ENCODE peak calls at places on chromosome 1, in six cellular contexts. One of them, this sample, is unnamed.

GRCh38 chr1:47915677-47916353 is 81.4 kb downstream of the TRABD2B start:
- DNase-seq in GF-D8: no peak
- DNase-seq in activated T-cell treated with anti-CD3 and anti-CD28 coated beads, Interleukin-2, amount 50 U/mL, for 1 hour: no peak
- DNase-seq in Caki2: no peak
- DNase-seq in NCI-H1105 treated with DMSO at 0.1 percent for 48 hours: no peak
- DNase-seq in AG08396: no peak
- DNase-seq in this sample: no peak

GRCh38 chr1:179310271-179310670 is 16.7 kb downstream of the SOAT1 start:
- DNase-seq in GF-D8: no peak
- DNase-seq in activated T-cell treated with anti-CD3 and anti-CD28 coated beads, Interleukin-2, amount 50 U/mL, for 1 hour: no peak
- DNase-seq in Caki2: no peak
- DNase-seq in NCI-H1105 treated with DMSO at 0.1 percent for 48 hours: no peak
- DNase-seq in AG08396: no peak
- DNase-seq in this sample: no peak

GRCh38 chr1:199688133-199688676 is 339.3 kb upstream of the NR5A2 start:
- DNase-seq in GF-D8: no peak
- DNase-seq in activated T-cell treated with anti-CD3 and anti-CD28 coated beads, Interleukin-2, amount 50 U/mL, for 1 hour: no peak
- DNase-seq in Caki2: no peak
- DNase-seq in NCI-H1105 treated with DMSO at 0.1 percent for 48 hours: no peak
- DNase-seq in AG08396: no peak
- DNase-seq in this sample: no peak

GRCh38 chr1:119549719-119550141 is 42.7 kb downstream of the HSD3B1 start:
- DNase-seq in GF-D8: no peak
- DNase-seq in activated T-cell treated with anti-CD3 and anti-CD28 coated beads, Interleukin-2, amount 50 U/mL, for 1 hour: no peak
- DNase-seq in Caki2: peak
- DNase-seq in NCI-H1105 treated with DMSO at 0.1 percent for 48 hours: peak
- DNase-seq in AG08396: peak
- DNase-seq in this sample: no peak

GRCh38 chr1:220950576-220950975 is 71.3 kb downstream of the HLX start:
- DNase-seq in GF-D8: no peak
- DNase-seq in activated T-cell treated with anti-CD3 and anti-CD28 coated beads, Interleukin-2, amount 50 U/mL, for 1 hour: no peak
- DNase-seq in Caki2: no peak
- DNase-seq in NCI-H1105 treated with DMSO at 0.1 percent for 48 hours: no peak
- DNase-seq in AG08396: no peak
- DNase-seq in this sample: no peak

GRCh38 chr1:117009132-117009531 is 7.6 kb downstream of the CD101 start:
- DNase-seq in GF-D8: peak
- DNase-seq in activated T-cell treated with anti-CD3 and anti-CD28 coated beads, Interleukin-2, amount 50 U/mL, for 1 hour: no peak
- DNase-seq in Caki2: no peak
- DNase-seq in NCI-H1105 treated with DMSO at 0.1 percent for 48 hours: no peak
- DNase-seq in AG08396: no peak
- DNase-seq in this sample: no peak

GRCh38 chr1:11940260-11940921 is 5.9 kb downstream of the PLOD1 start:
- DNase-seq in GF-D8: no peak
- DNase-seq in activated T-cell treated with anti-CD3 and anti-CD28 coated beads, Interleukin-2, amount 50 U/mL, for 1 hour: no peak
- DNase-seq in Caki2: no peak
- DNase-seq in NCI-H1105 treated with DMSO at 0.1 percent for 48 hours: no peak
- DNase-seq in AG08396: no peak
- DNase-seq in this sample: no peak

GRCh38 chr1:208179303-208179702 is 64.9 kb downstream of the PLXNA2 start:
- DNase-seq in GF-D8: no peak
- DNase-seq in activated T-cell treated with anti-CD3 and anti-CD28 coated beads, Interleukin-2, amount 50 U/mL, for 1 hour: no peak
- DNase-seq in Caki2: peak
- DNase-seq in NCI-H1105 treated with DMSO at 0.1 percent for 48 hours: no peak
- DNase-seq in AG08396: no peak
- DNase-seq in this sample: no peak

GRCh38 chr1:208036177-208036808 is 125.4 kb upstream of the CD34 start:
- DNase-seq in GF-D8: no peak
- DNase-seq in activated T-cell treated with anti-CD3 and anti-CD28 coated beads, Interleukin-2, amount 50 U/mL, for 1 hour: no peak
- DNase-seq in Caki2: peak
- DNase-seq in NCI-H1105 treated with DMSO at 0.1 percent for 48 hours: no peak
- DNase-seq in AG08396: no peak
- DNase-seq in this sample: no peak

GRCh38 chr1:19260211-19261138 is 8.9 kb downstream of the MRTO4 start:
- DNase-seq in GF-D8: no peak
- DNase-seq in activated T-cell treated with anti-CD3 and anti-CD28 coated beads, Interleukin-2, amount 50 U/mL, for 1 hour: no peak
- DNase-seq in Caki2: peak
- DNase-seq in NCI-H1105 treated with DMSO at 0.1 percent for 48 hours: no peak
- DNase-seq in AG08396: peak
- DNase-seq in this sample: no peak

GRCh38 chr1:24909388-24909898 is 20.6 kb downstream of the RUNX3 start:
- DNase-seq in GF-D8: no peak
- DNase-seq in activated T-cell treated with anti-CD3 and anti-CD28 coated beads, Interleukin-2, amount 50 U/mL, for 1 hour: no peak
- DNase-seq in Caki2: peak
- DNase-seq in NCI-H1105 treated with DMSO at 0.1 percent for 48 hours: no peak
- DNase-seq in AG08396: peak
- DNase-seq in this sample: no peak

GRCh38 chr1:202615501-202616354 is 94.5 kb downstream of the SYT2 start:
- DNase-seq in GF-D8: peak
- DNase-seq in activated T-cell treated with anti-CD3 and anti-CD28 coated beads, Interleukin-2, amount 50 U/mL, for 1 hour: no peak
- DNase-seq in Caki2: no peak
- DNase-seq in NCI-H1105 treated with DMSO at 0.1 percent for 48 hours: no peak
- DNase-seq in AG08396: no peak
- DNase-seq in this sample: peak

GRCh38 chr1:214496126-214496525 is 55.3 kb downstream of the PTPN14 start:
- DNase-seq in GF-D8: no peak
- DNase-seq in activated T-cell treated with anti-CD3 and anti-CD28 coated beads, Interleukin-2, amount 50 U/mL, for 1 hour: no peak
- DNase-seq in Caki2: no peak
- DNase-seq in NCI-H1105 treated with DMSO at 0.1 percent for 48 hours: no peak
- DNase-seq in AG08396: no peak
- DNase-seq in this sample: no peak

GRCh38 chr1:226644541-226645176 is 94.4 kb downstream of the ITPKB start:
- DNase-seq in GF-D8: no peak
- DNase-seq in activated T-cell treated with anti-CD3 and anti-CD28 coated beads, Interleukin-2, amount 50 U/mL, for 1 hour: peak
- DNase-seq in Caki2: no peak
- DNase-seq in NCI-H1105 treated with DMSO at 0.1 percent for 48 hours: no peak
- DNase-seq in AG08396: peak
- DNase-seq in this sample: no peak

GRCh38 chr1:32772281-32773017 is 44.7 kb downstream of the YARS1 start:
- DNase-seq in GF-D8: no peak
- DNase-seq in activated T-cell treated with anti-CD3 and anti-CD28 coated beads, Interleukin-2, amount 50 U/mL, for 1 hour: no peak
- DNase-seq in Caki2: no peak
- DNase-seq in NCI-H1105 treated with DMSO at 0.1 percent for 48 hours: no peak
- DNase-seq in AG08396: no peak
- DNase-seq in this sample: no peak

GRCh38 chr1:240499012-240499411 is 112.9 kb downstream of the GREM2 start:
- DNase-seq in GF-D8: peak
- DNase-seq in activated T-cell treated with anti-CD3 and anti-CD28 coated beads, Interleukin-2, amount 50 U/mL, for 1 hour: no peak
- DNase-seq in Caki2: peak
- DNase-seq in NCI-H1105 treated with DMSO at 0.1 percent for 48 hours: no peak
- DNase-seq in AG08396: peak
- DNase-seq in this sample: no peak

GRCh38 chr1:151060241-151061011 is at the start of gene MLLT11:
- DNase-seq in GF-D8: no peak
- DNase-seq in activated T-cell treated with anti-CD3 and anti-CD28 coated beads, Interleukin-2, amount 50 U/mL, for 1 hour: peak
- DNase-seq in Caki2: peak
- DNase-seq in NCI-H1105 treated with DMSO at 0.1 percent for 48 hours: peak
- DNase-seq in AG08396: peak
- DNase-seq in this sample: no peak

GRCh38 chr1:81349194-81349965 is 451.4 kb upstream of the ADGRL2 start:
- DNase-seq in GF-D8: no peak
- DNase-seq in activated T-cell treated with anti-CD3 and anti-CD28 coated beads, Interleukin-2, amount 50 U/mL, for 1 hour: no peak
- DNase-seq in Caki2: peak
- DNase-seq in NCI-H1105 treated with DMSO at 0.1 percent for 48 hours: peak
- DNase-seq in AG08396: no peak
- DNase-seq in this sample: no peak

This sample was measured in activated CD4-positive, CD25-positive, alpha-beta regulatory T cell treated with anti-CD3 and anti-CD28 coated beads, Interleukin-2, amount 50 U/mL, for 72 hours.